ENCODE peak calls at places on chromosomes 11 and 22, in five cellular contexts. One of them, this sample, is unnamed.

GRCh38 chr11:100855466-100856067 is 168.5 kb downstream of the ARHGAP42 start:
- DNase-seq in mesendoderm: peak
- DNase-seq in ELR: peak
- DNase-seq in EL: peak
- DNase-seq in activated CD8-positive, alpha-beta memory T cell treated with anti-CD3 and anti-CD28 coated beads, Interleukin-2, amount 10 ng/mL, durations not matched to agents 7 days and 5 days: no peak
- DNase-seq in this sample: peak

GRCh38 chr22:31193092-31193491 is 19.0 kb upstream of the LIMK2 start:
- DNase-seq in mesendoderm: peak
- DNase-seq in ELR: no peak
- DNase-seq in EL: no peak
- DNase-seq in activated CD8-positive, alpha-beta memory T cell treated with anti-CD3 and anti-CD28 coated beads, Interleukin-2, amount 10 ng/mL, durations not matched to agents 7 days and 5 days: no peak
- DNase-seq in this sample: no peak

GRCh38 chr11:8110396-8110795 is 29.4 kb downstream of the TUB start:
- DNase-seq in mesendoderm: no peak
- DNase-seq in ELR: no peak
- DNase-seq in EL: no peak
- DNase-seq in activated CD8-positive, alpha-beta memory T cell treated with anti-CD3 and anti-CD28 coated beads, Interleukin-2, amount 10 ng/mL, durations not matched to agents 7 days and 5 days: no peak
- DNase-seq in this sample: no peak

GRCh38 chr11:35902961-35903360 is 40.9 kb upstream of the LDLRAD3 start:
- DNase-seq in mesendoderm: no peak
- DNase-seq in ELR: no peak
- DNase-seq in EL: no peak
- DNase-seq in activated CD8-positive, alpha-beta memory T cell treated with anti-CD3 and anti-CD28 coated beads, Interleukin-2, amount 10 ng/mL, durations not matched to agents 7 days and 5 days: no peak
- DNase-seq in this sample: no peak

GRCh38 chr22:49719046-49719445 is 108.6 kb downstream of the BRD1 start:
- DNase-seq in mesendoderm: no peak
- DNase-seq in ELR: no peak
- DNase-seq in EL: no peak
- DNase-seq in activated CD8-positive, alpha-beta memory T cell treated with anti-CD3 and anti-CD28 coated beads, Interleukin-2, amount 10 ng/mL, durations not matched to agents 7 days and 5 days: no peak
- DNase-seq in this sample: no peak

GRCh38 chr11:57303990-57304579 is 20.7 kb downstream of the TNKS1BP1 start:
- DNase-seq in mesendoderm: no peak
- DNase-seq in ELR: no peak
- DNase-seq in EL: no peak
- DNase-seq in activated CD8-positive, alpha-beta memory T cell treated with anti-CD3 and anti-CD28 coated beads, Interleukin-2, amount 10 ng/mL, durations not matched to agents 7 days and 5 days: no peak
- DNase-seq in this sample: no peak

GRCh38 chr11:120859552-120860295 is 164.2 kb upstream of the TBCEL start:
- DNase-seq in mesendoderm: no peak
- DNase-seq in ELR: no peak
- DNase-seq in EL: no peak
- DNase-seq in activated CD8-positive, alpha-beta memory T cell treated with anti-CD3 and anti-CD28 coated beads, Interleukin-2, amount 10 ng/mL, durations not matched to agents 7 days and 5 days: no peak
- DNase-seq in this sample: no peak

GRCh38 chr22:20549232-20549841 is 41.9 kb downstream of the MED15 start:
- DNase-seq in mesendoderm: no peak
- DNase-seq in ELR: no peak
- DNase-seq in EL: peak
- DNase-seq in activated CD8-positive, alpha-beta memory T cell treated with anti-CD3 and anti-CD28 coated beads, Interleukin-2, amount 10 ng/mL, durations not matched to agents 7 days and 5 days: peak
- DNase-seq in this sample: no peak

GRCh38 chr11:2742201-2742600 is 42.4 kb upstream of the KCNQ1OT1 start:
- DNase-seq in mesendoderm: no peak
- DNase-seq in ELR: no peak
- DNase-seq in EL: no peak
- DNase-seq in activated CD8-positive, alpha-beta memory T cell treated with anti-CD3 and anti-CD28 coated beads, Interleukin-2, amount 10 ng/mL, durations not matched to agents 7 days and 5 days: no peak
- DNase-seq in this sample: no peak

GRCh38 chr11:114197799-114198500 is 98.2 kb upstream of the NNMT start:
- DNase-seq in mesendoderm: no peak
- DNase-seq in ELR: no peak
- DNase-seq in EL: peak
- DNase-seq in activated CD8-positive, alpha-beta memory T cell treated with anti-CD3 and anti-CD28 coated beads, Interleukin-2, amount 10 ng/mL, durations not matched to agents 7 days and 5 days: no peak
- DNase-seq in this sample: no peak

GRCh38 chr11:10310301-10310841 is 5.5 kb downstream of the ADM start:
- DNase-seq in mesendoderm: peak
- DNase-seq in ELR: peak
- DNase-seq in EL: peak
- DNase-seq in activated CD8-positive, alpha-beta memory T cell treated with anti-CD3 and anti-CD28 coated beads, Interleukin-2, amount 10 ng/mL, durations not matched to agents 7 days and 5 days: no peak
- DNase-seq in this sample: no peak

GRCh38 chr11:73188301-73188700 is 29.8 kb upstream of the P2RY2 start:
- DNase-seq in mesendoderm: no peak
- DNase-seq in ELR: no peak
- DNase-seq in EL: no peak
- DNase-seq in activated CD8-positive, alpha-beta memory T cell treated with anti-CD3 and anti-CD28 coated beads, Interleukin-2, amount 10 ng/mL, durations not matched to agents 7 days and 5 days: no peak
- DNase-seq in this sample: no peak

GRCh38 chr22:45885941-45886395 is 91.0 kb downstream of the WNT7B start:
- DNase-seq in mesendoderm: no peak
- DNase-seq in ELR: no peak
- DNase-seq in EL: no peak
- DNase-seq in activated CD8-positive, alpha-beta memory T cell treated with anti-CD3 and anti-CD28 coated beads, Interleukin-2, amount 10 ng/mL, durations not matched to agents 7 days and 5 days: no peak
- DNase-seq in this sample: no peak

GRCh38 chr22:39278040-39278439 is 33.3 kb upstream of the PDGFB start:
- DNase-seq in mesendoderm: no peak
- DNase-seq in ELR: peak
- DNase-seq in EL: peak
- DNase-seq in activated CD8-positive, alpha-beta memory T cell treated with anti-CD3 and anti-CD28 coated beads, Interleukin-2, amount 10 ng/mL, durations not matched to agents 7 days and 5 days: no peak
- DNase-seq in this sample: no peak

GRCh38 chr11:29120329-29120695 is 896.5 kb downstream of the KCNA4 start:
- DNase-seq in mesendoderm: no peak
- DNase-seq in ELR: peak
- DNase-seq in EL: no peak
- DNase-seq in activated CD8-positive, alpha-beta memory T cell treated with anti-CD3 and anti-CD28 coated beads, Interleukin-2, amount 10 ng/mL, durations not matched to agents 7 days and 5 days: no peak
- DNase-seq in this sample: no peak

GRCh38 chr11:47616726-47617416 is 22.7 kb upstream of the C1QTNF4 start:
- DNase-seq in mesendoderm: peak
- DNase-seq in ELR: peak
- DNase-seq in EL: peak
- DNase-seq in activated CD8-positive, alpha-beta memory T cell treated with anti-CD3 and anti-CD28 coated beads, Interleukin-2, amount 10 ng/mL, durations not matched to agents 7 days and 5 days: peak
- DNase-seq in this sample: peak

GRCh38 chr22:23072035-23072910 is 2.0 kb downstream of the GNAZ start:
- DNase-seq in mesendoderm: peak
- DNase-seq in ELR: peak
- DNase-seq in EL: peak
- DNase-seq in activated CD8-positive, alpha-beta memory T cell treated with anti-CD3 and anti-CD28 coated beads, Interleukin-2, amount 10 ng/mL, durations not matched to agents 7 days and 5 days: no peak
- DNase-seq in this sample: peak

GRCh38 chr11:7279676-7280075 is 28.0 kb downstream of the SYT9 start:
- DNase-seq in mesendoderm: no peak
- DNase-seq in ELR: no peak
- DNase-seq in EL: no peak
- DNase-seq in activated CD8-positive, alpha-beta memory T cell treated with anti-CD3 and anti-CD28 coated beads, Interleukin-2, amount 10 ng/mL, durations not matched to agents 7 days and 5 days: no peak
- DNase-seq in this sample: no peak

GRCh38 chr11:28632338-28632737 is 524.1 kb downstream of the METTL15 start:
- DNase-seq in mesendoderm: no peak
- DNase-seq in ELR: peak
- DNase-seq in EL: peak
- DNase-seq in activated CD8-positive, alpha-beta memory T cell treated with anti-CD3 and anti-CD28 coated beads, Interleukin-2, amount 10 ng/mL, durations not matched to agents 7 days and 5 days: no peak
- DNase-seq in this sample: no peak

GRCh38 chr22:27750866-27751265 is 50.7 kb downstream of the MN1 start:
- DNase-seq in mesendoderm: no peak
- DNase-seq in ELR: no peak
- DNase-seq in EL: no peak
- DNase-seq in activated CD8-positive, alpha-beta memory T cell treated with anti-CD3 and anti-CD28 coated beads, Interleukin-2, amount 10 ng/mL, durations not matched to agents 7 days and 5 days: no peak
- DNase-seq in this sample: no peak

GRCh38 chr22:36461665-36462474 is 19.6 kb downstream of the TXN2 start:
- DNase-seq in mesendoderm: peak
- DNase-seq in ELR: peak
- DNase-seq in EL: peak
- DNase-seq in activated CD8-positive, alpha-beta memory T cell treated with anti-CD3 and anti-CD28 coated beads, Interleukin-2, amount 10 ng/mL, durations not matched to agents 7 days and 5 days: no peak
- DNase-seq in this sample: no peak

GRCh38 chr22:26994801-26995200 is 337.4 kb downstream of the MIAT start:
- DNase-seq in mesendoderm: no peak
- DNase-seq in ELR: no peak
- DNase-seq in EL: no peak
- DNase-seq in activated CD8-positive, alpha-beta memory T cell treated with anti-CD3 and anti-CD28 coated beads, Interleukin-2, amount 10 ng/mL, durations not matched to agents 7 days and 5 days: no peak
- DNase-seq in this sample: no peak

GRCh38 chr22:28112548-28113043 is 193.5 kb upstream of the PITPNB start:
- DNase-seq in mesendoderm: peak
- DNase-seq in ELR: peak
- DNase-seq in EL: peak
- DNase-seq in activated CD8-positive, alpha-beta memory T cell treated with anti-CD3 and anti-CD28 coated beads, Interleukin-2, amount 10 ng/mL, durations not matched to agents 7 days and 5 days: no peak
- DNase-seq in this sample: peak

GRCh38 chr11:43942651-43943356 is 367 bp downstream of the C11orf96 start:
- DNase-seq in mesendoderm: no peak
- DNase-seq in ELR: peak
- DNase-seq in EL: peak
- DNase-seq in activated CD8-positive, alpha-beta memory T cell treated with anti-CD3 and anti-CD28 coated beads, Interleukin-2, amount 10 ng/mL, durations not matched to agents 7 days and 5 days: no peak
- DNase-seq in this sample: no peak

GRCh38 chr22:20664594-20664959 is 109.3 kb upstream of the SERPIND1 start:
- DNase-seq in mesendoderm: no peak
- DNase-seq in ELR: no peak
- DNase-seq in EL: no peak
- DNase-seq in activated CD8-positive, alpha-beta memory T cell treated with anti-CD3 and anti-CD28 coated beads, Interleukin-2, amount 10 ng/mL, durations not matched to agents 7 days and 5 days: no peak
- DNase-seq in this sample: no peak

This sample was measured in RKO.